ENCODE peak calls at places on chromosome 22, in four cellular contexts. L, Q, E and Z are unnamed samples.

GRCh38 chr22:30575011-30575671 is 676 bp upstream of the GAL3ST1 start:
- DNase-seq in E (no peak), Q (no peak), L (no peak), Z (no peak)

GRCh38 chr22:19442166-19442565 is 5.3 kb downstream of the C22orf39 start:
- DNase-seq in L (no peak), E (no peak), Q (no peak), Z (no peak)

GRCh38 chr22:48845356-48845936 is 982.2 kb downstream of the BRD1 start:
- DNase-seq in Q (no peak), E (no peak), L (no peak), Z (no peak)

GRCh38 chr22:20431520-20432237 is 5.9 kb downstream of the SCARF2 start:
- DNase-seq in L (no peak), Q (peak; percentile 86), E (no peak), Z (peak; percentile 51)

GRCh38 chr22:37525073-37525745 is 6.0 kb upstream of the CARD10 start:
- DNase-seq in E (no peak), L (no peak), Q (no peak), Z (no peak)

GRCh38 chr22:40180403-40180802 is 2.7 kb downstream of the TNRC6B start:
- DNase-seq in L (no peak), E (no peak), Q (no peak), Z (no peak)

GRCh38 chr22:40216041-40216756 is 38.5 kb downstream of the TNRC6B start:
- DNase-seq in L (no peak), E (peak; percentile 58), Q (no peak), Z (no peak)

GRCh38 chr22:37930270-37930951 is 23.0 kb downstream of the C22orf23 start:
- DNase-seq in E (no peak), L (no peak), Q (no peak), Z (peak; percentile 36)

GRCh38 chr22:48968201-48968959 is 859.3 kb downstream of the BRD1 start:
- DNase-seq in E (no peak), Q (peak; percentile 17), L (peak; percentile 23), Z (peak; percentile 75)

GRCh38 chr22:31920306-31920705 is 24.0 kb upstream of the YWHAH start:
- DNase-seq in E (no peak), Q (no peak), L (no peak), Z (no peak)

GRCh38 chr22:31272522-31273446 is 19.5 kb downstream of the PIK3IP1 start:
- DNase-seq in E (no peak), L (peak; percentile 52), Q (peak; percentile 26), Z (peak; percentile 67)

GRCh38 chr22:26916236-26916635 is 258.8 kb downstream of the MIAT start:
- DNase-seq in E (no peak), L (no peak), Q (no peak), Z (no peak)

GRCh38 chr22:36022162-36022561 is 6.5 kb downstream of the RBFOX2 start:
- DNase-seq in Q (no peak), E (no peak), L (no peak), Z (no peak)

GRCh38 chr22:30602049-30602448 is 4.9 kb upstream of the TCN2 start:
- DNase-seq in L (peak; percentile 47), E (no peak), Q (no peak), Z (no peak)

GRCh38 chr22:35521358-35522264 is 19.0 kb upstream of the RASD2 start:
- DNase-seq in L (no peak), E (no peak), Q (peak; percentile 56), Z (no peak)

GRCh38 chr22:22351366-22351765 is 106.8 kb downstream of the VPREB1 start:
- DNase-seq in E (no peak), Q (no peak), L (no peak), Z (no peak)

GRCh38 chr22:27084130-27084529 is 426.7 kb downstream of the MIAT start:
- DNase-seq in E (no peak), Q (no peak), L (no peak), Z (no peak)

GRCh38 chr22:38080847-38081635 is 2.9 kb downstream of the SLC16A8 start:
- DNase-seq in E (no peak), L (no peak), Q (no peak), Z (peak; percentile 68)

GRCh38 chr22:43886231-43886630 is 5.6 kb downstream of the PNPLA5 start:
- DNase-seq in L (no peak), E (no peak), Q (no peak), Z (no peak)
- TF ChIP-seq CREM in L (no peak), E (no peak), Q (no peak), Z (no peak)

DNA sequence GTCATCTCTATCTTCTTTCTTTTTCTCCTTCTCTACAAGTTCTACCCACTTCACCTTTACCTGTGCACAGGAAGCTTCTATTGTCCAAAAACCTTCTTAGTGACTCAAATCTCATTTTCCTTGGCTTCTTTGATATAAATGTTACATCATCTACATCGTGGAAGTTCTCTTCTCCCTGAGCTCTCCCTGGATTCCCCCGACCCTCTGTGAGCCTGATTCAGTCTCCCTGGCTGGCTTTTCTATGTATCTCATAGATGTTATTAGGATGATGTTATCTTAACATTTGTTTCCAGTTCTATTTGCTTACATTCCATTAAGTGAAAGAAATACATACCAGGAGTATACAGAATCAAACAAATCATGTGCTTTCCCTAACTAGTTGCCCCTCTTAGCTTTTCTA is 235.8 kb upstream of the PITPNB start:
- DNase-seq in Q (no peak), L (no peak), E (no peak), Z (no peak)
- TF ChIP-seq CREM in Q (no peak), L (no peak), E (no peak), Z (no peak)

GRCh38 chr22:46849951-46850350 is 87.5 kb downstream of the TBC1D22A start:
- DNase-seq in Q (no peak), L (no peak), E (no peak), Z (no peak)
- TF ChIP-seq CREM in Q (no peak), L (no peak), E (no peak), Z (no peak)

GRCh38 chr22:23833911-23834317 is 4.9 kb downstream of the DERL3 start:
- DNase-seq in L (no peak), Q (no peak), E (no peak), Z (no peak)
- TF ChIP-seq CREM in L (no peak), Q (no peak), E (no peak), Z (no peak)

GRCh38 chr22:23888615-23889401 is 5.4 kb upstream of the MIF start:
- DNase-seq in L (peak; percentile 52), Q (peak; percentile 19), E (no peak), Z (no peak)
- TF ChIP-seq CREM in L (no peak), Q (no peak), E (no peak), Z (no peak)

GRCh38 chr22:50550395-50550794 is 4.7 kb downstream of the KLHDC7B start:
- DNase-seq in Q (no peak), E (no peak), L (no peak), Z (no peak)

GRCh38 chr22:50546326-50547230 is 879 bp downstream of the KLHDC7B start:
- DNase-seq in L (no peak), E (no peak), Q (peak; percentile 43), Z (no peak)

GRCh38 chr22:50547231-50547851 is 1.6 kb downstream of the KLHDC7B start:
- DNase-seq in Q (peak; percentile 45), L (no peak), E (no peak), Z (no peak)

GRCh38 chr22:50548913-50549790 is 3.5 kb downstream of the KLHDC7B start:
- DNase-seq in L (no peak), Q (no peak), E (no peak), Z (no peak)

GRCh38 chr22:50548046-50548912 is 2.6 kb downstream of the KLHDC7B start:
- DNase-seq in L (no peak), Q (no peak), E (no peak), Z (no peak)
- TF ChIP-seq CREM in L (no peak), Q (no peak), E (no peak), Z (no peak)

DNA sequence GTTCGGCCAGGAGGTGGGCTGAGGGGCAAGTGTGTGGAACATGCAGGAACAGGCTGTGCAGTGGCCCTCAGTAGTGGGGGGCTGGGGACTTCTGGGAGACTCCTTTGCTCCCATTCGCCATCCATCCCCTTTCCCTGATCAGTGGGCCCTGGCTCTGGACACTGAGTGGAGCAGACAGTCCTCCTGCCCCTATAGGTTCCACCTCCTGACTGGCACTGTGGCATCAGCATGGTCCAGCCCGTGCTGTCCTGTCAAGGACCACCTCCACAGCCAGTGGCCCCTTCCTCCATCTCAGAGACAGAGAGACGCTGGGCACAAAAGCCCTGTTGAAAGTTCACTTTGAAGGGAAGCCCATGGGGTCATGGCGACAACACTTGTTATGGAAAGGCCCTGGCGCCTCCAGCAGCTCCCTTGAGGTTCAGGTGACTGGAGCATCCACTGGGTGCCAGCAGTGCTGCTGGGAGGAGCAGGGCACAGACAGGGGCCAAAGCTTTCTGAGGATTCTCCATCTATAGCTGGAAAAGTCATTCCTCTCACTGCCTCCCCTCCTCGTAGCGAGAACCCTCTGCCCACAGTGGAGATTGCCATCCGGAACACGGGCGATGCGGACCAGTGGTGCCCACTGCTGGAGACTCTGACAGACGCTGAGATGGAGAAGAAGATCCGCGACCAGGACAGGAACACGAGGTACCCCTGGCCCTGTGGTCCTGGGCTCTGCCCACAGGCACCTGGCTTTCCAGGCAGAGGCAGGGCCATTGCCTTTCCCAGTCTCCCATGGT is 5.6 kb downstream of the DERL3 start:
- DNase-seq in E (no peak), Q (no peak), L (no peak), Z (no peak)
- TF ChIP-seq CREM in E (no peak), Q (no peak), L (no peak), Z (no peak)

DNA sequence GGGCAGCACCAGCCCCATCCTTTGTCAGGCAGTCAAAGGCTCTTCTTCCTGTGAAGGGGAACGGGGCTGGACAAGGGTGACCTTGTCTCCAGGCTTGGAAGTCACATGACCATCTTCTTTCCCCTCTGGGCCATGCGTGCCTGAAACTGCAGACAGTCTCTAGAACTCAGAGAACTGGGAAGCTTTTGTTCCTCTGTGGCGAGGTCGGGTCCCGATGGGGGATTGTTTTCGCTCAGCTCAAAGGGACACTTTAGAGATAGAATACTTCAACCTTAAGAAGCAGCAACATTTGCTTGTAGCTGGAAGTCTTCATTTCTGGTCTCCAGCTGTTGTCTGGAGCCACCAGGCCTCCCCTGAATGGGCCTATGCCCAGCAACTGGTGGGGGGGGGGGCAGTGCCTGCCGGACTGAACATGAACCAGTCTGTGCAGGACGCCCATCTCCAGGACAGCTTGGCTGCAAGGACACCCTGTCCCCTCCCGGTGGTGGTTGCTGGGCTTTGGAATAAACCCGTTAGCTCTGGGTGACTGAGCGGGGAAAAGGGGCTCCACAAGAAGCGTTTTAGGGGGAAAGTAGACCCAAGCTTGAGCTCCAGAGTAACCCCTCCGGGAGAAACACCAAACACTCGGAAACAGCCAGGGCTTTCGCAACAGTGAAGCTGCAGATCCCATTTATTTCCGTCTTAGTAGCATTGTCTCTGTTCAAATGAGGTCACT is 55.7 kb upstream of the EMID1 start:
- DNase-seq in L (peak; percentile 50), Q (no peak), E (no peak), Z (no peak)
- TF ChIP-seq CREM in L (no peak), Q (no peak), E (no peak), Z (no peak)